ENCODE peak calls at places on chromosomes 5 and 9, in seven cellular contexts. E, V, Q, T, K, D and L are unnamed samples.

GRCh38 chr5:181231444-181231843 is 8.4 kb downstream of the TRIM41 start:
- DNase-seq in E (no peak), V (no peak), Q (no peak), T (no peak), K (no peak), D (no peak), L (no peak)

GRCh38 chr5:73796164-73797141 is 170.5 kb downstream of the ARHGEF28 start:
- DNase-seq in E (peak; percentile 40), V (peak; percentile 66), Q (no peak), T (no peak), K (peak; percentile 5), D (no peak), L (no peak)

GRCh38 chr5:72651779-72652178 is 144.6 kb upstream of the ZNF366 start:
- DNase-seq in E (no peak), V (no peak), Q (no peak), T (no peak), K (no peak), D (no peak), L (no peak)

GRCh38 chr9:135622415-135623020 is 16.8 kb downstream of the GLT6D1 start:
- DNase-seq in E (no peak), V (no peak), Q (no peak), T (no peak), K (no peak), D (no peak), L (no peak)

GRCh38 chr9:80866576-80867227 is 822.6 kb downstream of the TLE1 start:
- DNase-seq in E (no peak), V (no peak), Q (no peak), T (no peak), K (no peak), D (no peak), L (no peak)

GRCh38 chr5:113172231-113172826 is 195.7 kb downstream of the DCP2 start:
- DNase-seq in E (no peak), V (no peak), Q (no peak), T (no peak), K (no peak), D (no peak), L (no peak)

GRCh38 chr9:92807757-92808725 is 43.4 kb upstream of the BICD2 start:
- DNase-seq in E (no peak), V (no peak), Q (peak; percentile 60), T (no peak), K (no peak), D (peak; percentile 47), L (no peak)

GRCh38 chr5:22708770-22709328 is 144.3 kb downstream of the CDH12 start:
- DNase-seq in E (no peak), V (no peak), Q (peak; percentile 59), T (no peak), K (no peak), D (peak; percentile 0), L (no peak)

GRCh38 chr5:157279605-157280239 is 13.8 kb downstream of the CYFIP2 start:
- DNase-seq in E (no peak), V (no peak), Q (no peak), T (no peak), K (no peak), D (no peak), L (no peak)

GRCh38 chr5:17966636-17967402 is 332.6 kb downstream of the TAF11L14 start:
- DNase-seq in E (no peak), V (no peak), Q (no peak), T (no peak), K (no peak), D (no peak), L (no peak)

GRCh38 chr5:138824924-138825863 is 49.9 kb downstream of the LRRTM2 start:
- DNase-seq in E (no peak), V (peak; percentile 7), Q (no peak), T (peak; percentile 20), K (peak; percentile 8), D (peak; percentile 61), L (peak; percentile 16)
- TF ChIP-seq TAF1 in E (no peak), V (no peak), Q (no peak), T (no peak), K (no peak), D (no peak), L (no peak)

GRCh38 chr9:18606281-18606680 is 132.3 kb downstream of the ADAMTSL1 start:
- DNase-seq in E (no peak), V (no peak), Q (no peak), T (no peak), K (no peak), D (no peak), L (no peak)
- TF ChIP-seq TAF1 in E (no peak), V (no peak), Q (no peak), T (no peak), K (no peak), D (no peak), L (no peak)

GRCh38 chr9:79353856-79354520 is 217.8 kb upstream of the TLE4 start:
- DNase-seq in E (no peak), V (no peak), Q (no peak), T (no peak), K (no peak), D (no peak), L (no peak)
- TF ChIP-seq TAF1 in E (no peak), V (no peak), Q (no peak), T (no peak), K (no peak), D (no peak), L (no peak)

GRCh38 chr5:171518916-171519315 is 99.5 kb downstream of the FGF18 start:
- DNase-seq in E (no peak), V (no peak), Q (no peak), T (no peak), K (no peak), D (no peak), L (no peak)

GRCh38 chr5:171509467-171509866 is 90.0 kb downstream of the FGF18 start:
- DNase-seq in E (no peak), V (no peak), Q (no peak), T (no peak), K (no peak), D (no peak), L (no peak)

GRCh38 chr5:171512397-171512796 is 93.0 kb downstream of the FGF18 start:
- DNase-seq in E (no peak), V (no peak), Q (no peak), T (no peak), K (no peak), D (no peak), L (no peak)

DNA sequence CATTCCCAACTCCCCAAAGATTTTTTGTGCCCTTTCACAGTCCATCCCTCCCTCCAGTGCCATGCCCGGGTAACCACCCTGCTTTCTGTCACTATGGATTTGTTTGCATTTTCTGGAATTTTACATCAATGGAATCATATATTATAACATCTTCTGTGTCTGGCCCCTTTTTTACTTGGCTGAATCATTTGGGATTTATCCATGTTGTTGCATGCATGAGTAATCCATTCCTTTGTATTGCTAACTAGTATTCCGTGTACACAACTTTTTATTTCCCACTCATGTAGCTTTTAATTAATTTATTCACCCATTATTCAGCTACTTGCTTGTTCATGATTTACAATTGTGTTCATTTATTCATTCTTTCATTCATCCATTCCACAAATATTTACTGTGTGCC is 94.1 kb downstream of the FGF18 start:
- DNase-seq in E (no peak), V (no peak), Q (no peak), T (no peak), K (no peak), D (no peak), L (no peak)
- TF ChIP-seq TAF1 in E (no peak), V (no peak), Q (no peak), T (no peak), K (no peak), D (no peak), L (no peak)

GRCh38 chr9:89421595-89421994 is 76.3 kb downstream of the SEMA4D start:
- DNase-seq in E (no peak), V (no peak), Q (no peak), T (no peak), K (no peak), D (no peak), L (no peak)
- TF ChIP-seq TAF1 in E (no peak), V (no peak), Q (no peak), T (no peak), K (no peak), D (no peak), L (no peak)

DNA sequence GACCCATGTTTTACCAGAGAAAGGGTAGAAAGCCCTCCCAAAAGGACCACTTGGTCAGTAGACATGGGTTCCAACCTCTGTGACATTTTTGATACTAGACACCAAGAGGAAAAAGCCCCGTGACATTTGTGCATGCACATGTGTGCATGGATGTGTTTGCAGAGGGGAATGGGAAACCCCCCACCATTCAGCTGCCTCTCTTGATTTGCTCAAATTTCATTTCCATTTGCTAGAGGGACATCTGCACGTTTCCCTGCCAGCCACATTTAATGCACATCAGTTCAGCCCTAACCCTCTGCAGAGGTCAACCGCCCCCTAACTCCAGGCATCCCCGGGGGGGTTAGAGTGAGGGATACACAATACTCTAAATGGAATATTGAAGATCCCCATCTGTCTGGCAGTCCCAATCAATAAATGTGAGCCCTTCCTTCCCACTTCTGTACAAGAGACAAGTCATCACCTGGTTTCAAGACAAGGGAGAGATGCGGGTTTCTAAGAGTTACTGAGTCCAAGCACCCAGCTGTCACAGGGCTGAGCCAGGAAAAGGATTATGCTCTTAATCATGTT is 134.2 kb downstream of the SEMA6A start:
- DNase-seq in E (no peak), V (no peak), Q (no peak), T (no peak), K (no peak), D (no peak), L (no peak)
- TF ChIP-seq TAF1 in E (no peak), V (no peak), Q (no peak), T (no peak), K (no peak), D (no peak), L (no peak)